ENCODE peak calls at places on chromosomes 7 and 10, in five cellular contexts. G is trophoblast cell, D is hepatocyte, Y is PC-3, M is A549. X is an unnamed sample.

GRCh38 chr10:82908096-82908495 is 1033.1 kb downstream of the NRG3 start:
- DNase-seq in G (no peak), D (no peak), Y (no peak), M (no peak), X (no peak)

GRCh38 chr10:92822060-92822634 is 26.2 kb upstream of the EXOC6 start:
- DNase-seq in G (no peak), D (peak), Y (peak), M (peak), X (no peak)

GRCh38 chr10:110859947-110860376 is 11.8 kb upstream of the PDCD4 start:
- DNase-seq in G (no peak), D (peak), Y (no peak), M (no peak), X (no peak)

GRCh38 chr7:55132890-55133551 is 114.2 kb downstream of the EGFR start:
- DNase-seq in G (peak), D (peak), Y (peak), M (peak), X (no peak)

GRCh38 chr10:78419481-78420265 is 386.0 kb downstream of the RPS24 start:
- DNase-seq in G (no peak), D (no peak), Y (peak), M (no peak), X (no peak)

GRCh38 chr10:5524721-5525531 is at the start of gene CALML3:
- DNase-seq in G (no peak), D (no peak), Y (no peak), M (no peak), X (no peak)

GRCh38 chr10:112435013-112435619 is 11.6 kb downstream of the ZDHHC6 start:
- DNase-seq in G (peak), D (peak), Y (peak), M (peak), X (peak)

GRCh38 chr10:127853868-127854768 is 38.6 kb downstream of the CLRN3 start:
- DNase-seq in G (peak), D (peak), Y (peak), M (peak), X (peak)

DNA sequence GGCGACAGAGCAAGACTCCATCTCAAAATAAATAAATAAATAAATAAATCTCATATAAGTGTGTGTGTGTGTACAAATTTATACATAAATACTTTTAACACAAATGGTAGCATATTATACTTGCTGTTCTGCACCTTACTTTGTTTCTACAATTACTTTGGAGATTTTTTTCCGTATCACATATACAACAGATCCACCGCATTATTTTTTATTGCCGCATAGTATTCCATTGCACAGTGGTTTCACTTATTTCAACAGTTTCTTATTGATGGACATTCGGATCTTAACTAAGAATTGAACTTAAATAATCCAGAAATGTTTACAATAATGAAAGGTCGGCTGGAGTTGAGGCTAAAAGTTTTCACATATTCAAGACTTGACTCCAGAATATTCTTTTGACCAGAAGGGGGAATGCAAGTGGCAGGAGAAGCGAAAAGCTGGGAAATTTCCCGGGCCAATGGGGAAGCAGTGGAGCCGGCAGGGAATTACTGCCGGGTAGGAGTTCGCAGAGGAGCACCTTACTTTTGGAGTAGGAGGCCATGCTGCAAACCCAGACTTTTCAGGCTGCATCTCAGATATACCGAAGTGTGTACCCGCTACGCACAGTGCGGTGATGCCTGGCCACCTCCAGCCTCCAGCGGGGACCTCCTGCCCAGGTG is 448 bp upstream of the CNNM1 start:
- DNase-seq in G (no peak), D (no peak), Y (peak), M (peak), X (no peak)
- H3K4me2 ChIP-seq in G (peak), D (peak), Y (peak), M (peak), X (peak)

GRCh38 chr10:124715479-124715878 is 28.7 kb downstream of the FAM53B start:
- DNase-seq in G (no peak), D (no peak), Y (no peak), M (no peak), X (no peak)
- H3K27ac ChIP-seq in G (no peak), D (no peak), Y (no peak), M (no peak), X (no peak)

DNA sequence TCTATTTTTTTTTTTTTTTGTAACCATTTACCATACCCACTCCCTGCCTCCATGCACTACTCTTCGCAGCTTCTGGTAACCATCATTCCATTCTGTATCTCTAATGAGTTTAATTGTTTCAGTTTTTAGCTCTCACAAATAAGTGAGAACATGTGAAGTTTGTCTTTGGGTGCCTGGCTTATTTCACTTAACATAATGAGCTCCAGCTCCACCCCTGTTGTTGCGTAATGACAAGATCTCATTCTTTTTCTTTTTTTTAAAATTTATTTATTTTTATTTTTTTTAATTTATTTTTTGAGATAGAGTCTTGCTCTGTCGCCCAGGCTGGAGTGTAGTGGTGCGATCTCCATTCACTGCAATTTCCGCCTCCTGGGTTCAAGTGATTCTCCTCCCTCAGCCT is 142.3 kb upstream of the PCLO start:
- DNase-seq in G (no peak), D (no peak), Y (no peak), M (no peak), X (no peak)
- H3K4me2 ChIP-seq in G (no peak), D (no peak), Y (no peak), M (no peak), X (no peak)

GRCh38 chr10:29858352-29859267 is 200.8 kb downstream of the JCAD start:
- DNase-seq in G (peak), D (peak), Y (peak), M (peak), X (peak)
- H3K27ac ChIP-seq in G (no peak), D (peak), Y (peak), M (peak), X (no peak)

GRCh38 chr10:29141761-29142160 is 147.1 kb upstream of the LYZL1 start:
- DNase-seq in G (no peak), D (no peak), Y (peak), M (peak), X (no peak)

GRCh38 chr10:29142516-29143314 is 146.2 kb upstream of the LYZL1 start:
- DNase-seq in G (no peak), D (peak), Y (no peak), M (no peak), X (peak)

GRCh38 chr10:29144126-29144525 is 144.7 kb upstream of the LYZL1 start:
- DNase-seq in G (no peak), D (no peak), Y (no peak), M (no peak), X (no peak)

GRCh38 chr10:29140151-29140550 is 148.7 kb upstream of the LYZL1 start:
- DNase-seq in G (no peak), D (no peak), Y (no peak), M (no peak), X (no peak)

GRCh38 chr10:29140991-29141390 is 147.9 kb upstream of the LYZL1 start:
- DNase-seq in G (peak), D (no peak), Y (peak), M (peak), X (no peak)
- H3K4me2 ChIP-seq in G (no peak), D (no peak), Y (peak), M (peak), X (no peak)

DNA sequence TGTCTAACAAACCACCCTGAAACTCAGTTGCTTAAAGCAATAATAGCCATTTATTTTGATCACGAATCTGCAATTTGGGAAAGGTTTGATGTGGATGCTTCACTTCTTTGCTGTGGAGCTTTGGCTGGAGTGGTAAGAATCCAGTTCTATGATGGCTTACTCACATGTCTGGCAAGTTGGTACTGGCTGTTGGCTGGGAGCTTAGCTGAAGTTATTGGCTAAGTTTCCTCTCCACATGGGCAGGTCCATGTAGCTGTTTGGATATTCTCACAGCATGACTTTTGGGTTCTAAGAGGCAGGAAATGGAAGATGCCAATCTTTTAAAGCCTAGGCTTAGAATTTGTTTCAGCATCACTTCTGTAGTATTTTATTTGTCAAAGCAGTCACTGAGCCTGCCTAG is 277.6 kb upstream of the NRP1 start:
- DNase-seq in G (no peak), D (no peak), Y (no peak), M (no peak), X (no peak)
- H3K27ac ChIP-seq in G (no peak), D (no peak), Y (no peak), M (no peak), X (no peak)

X was measured in neural progenitor cell.